ENCODE peak calls at places on chromosomes 16 and 17, in four cellular contexts. M is NCI-H146, B is SJCRH30, X is left cardiac atrium. V is an unnamed sample.

GRCh38 chr16:4136229-4136813 is 20.1 kb upstream of the ADCY9 start:
- DNase-seq in M (no peak), B (no peak), X (no peak), V (no peak)

GRCh38 chr17:6366144-6366755 is 68.7 kb downstream of the AIPL1 start:
- DNase-seq in M (peak), B (no peak), X (no peak), V (no peak)

GRCh38 chr16:63933841-63934240 is 1188.0 kb downstream of the CDH11 start:
- DNase-seq in M (no peak), B (no peak), X (no peak), V (no peak)

GRCh38 chr17:62562656-62563055 is 64.8 kb upstream of the MRC2 start:
- DNase-seq in M (no peak), B (peak), X (no peak), V (no peak)

GRCh38 chr17:12756786-12757185 is 32.5 kb upstream of the ARHGAP44 start:
- DNase-seq in M (no peak), B (no peak), X (no peak), V (no peak)

GRCh38 chr16:65837431-65837986 is 529.0 kb upstream of the CDH5 start:
- DNase-seq in M (no peak), B (no peak), X (no peak), V (no peak)

GRCh38 chr17:7471729-7472128 is 7.7 kb downstream of the ZBTB4 start:
- DNase-seq in M (no peak), B (no peak), X (no peak), V (no peak)

GRCh38 chr16:11726008-11726407 is 16.6 kb downstream of the TXNDC11 start:
- DNase-seq in M (no peak), B (no peak), X (no peak), V (no peak)

GRCh38 chr17:66549731-66550207 is 247.4 kb downstream of the PRKCA start:
- DNase-seq in M (no peak), B (no peak), X (no peak), V (no peak)

GRCh38 chr16:17538942-17539341 is 68.2 kb upstream of the XYLT1 start:
- DNase-seq in M (no peak), B (no peak), X (no peak), V (no peak)

GRCh38 chr16:84785843-84786538 is 33.8 kb upstream of the CRISPLD2 start:
- DNase-seq in M (peak), B (peak), X (peak), V (peak)

GRCh38 chr17:39739020-39739884 is 1.5 kb downstream of the GRB7 start:
- DNase-seq in M (peak), B (no peak), X (no peak), V (no peak)

GRCh38 chr16:51429041-51429440 is 278.0 kb upstream of the SALL1 start:
- DNase-seq in M (no peak), B (no peak), X (no peak), V (no peak)

GRCh38 chr16:86051376-86052114 is 152.6 kb downstream of the IRF8 start:
- DNase-seq in M (no peak), B (no peak), X (no peak), V (no peak)

GRCh38 chr17:55177159-55177913 is 87.4 kb upstream of the HLF start:
- DNase-seq in M (no peak), B (no peak), X (no peak), V (no peak)

GRCh38 chr16:8641671-8642070 is 20.2 kb downstream of the METTL22 start:
- DNase-seq in M (no peak), B (no peak), X (no peak), V (no peak)

V was measured in BE2C.